ENCODE peak calls at places on chromosomes 12 and 14, in eight cellular contexts. L, P, T, V, S, E, X and Q are unnamed samples.

GRCh38 chr12:95178136-95178535 is 39.1 kb downstream of the FGD6 start:
- DNase-seq in L (no peak), E (no peak), S (no peak), X (no peak), V (no peak), T (no peak), P (peak; percentile 23), Q (no peak)

GRCh38 chr14:89900822-89901221 is 53.7 kb downstream of the EFCAB11 start:
- DNase-seq in S (no peak), E (no peak), V (no peak), P (no peak), T (no peak), L (no peak), X (no peak), Q (no peak)

GRCh38 chr12:47556219-47556618 is 149.6 kb downstream of the RPAP3 start:
- DNase-seq in E (no peak), P (no peak), L (no peak), T (no peak), S (no peak), V (no peak), X (no peak), Q (no peak)

GRCh38 chr12:27226319-27226984 is 17.6 kb upstream of the STK38L start:
- DNase-seq in P (peak; percentile 15), E (no peak), X (no peak), V (no peak), L (no peak), S (no peak), T (peak; percentile 42), Q (peak; percentile 32)

GRCh38 chr12:24109381-24110039 is 160.0 kb upstream of the SOX5 start:
- DNase-seq in L (no peak), T (no peak), S (peak; percentile 66), V (no peak), E (peak; percentile 59), X (no peak), P (no peak), Q (no peak)

GRCh38 chr12:80559766-80560165 is 115.7 kb downstream of the PTPRQ start:
- DNase-seq in X (no peak), L (no peak), S (no peak), T (no peak), E (no peak), P (no peak), V (no peak), Q (no peak)

GRCh38 chr12:43898474-43898873 is 62.6 kb downstream of the TMEM117 start:
- DNase-seq in E (no peak), P (no peak), V (no peak), X (no peak), S (no peak), L (no peak), T (no peak), Q (no peak)

GRCh38 chr12:49462103-49462739 is 76.6 kb upstream of the KCNH3 start:
- DNase-seq in S (no peak), E (no peak), V (no peak), X (peak; percentile 60), T (no peak), P (no peak), L (no peak), Q (peak; percentile 70)

GRCh38 chr12:98745578-98746391 is 100.7 kb downstream of the APAF1 start:
- DNase-seq in P (peak; percentile 35), T (no peak), S (peak; percentile 36), X (no peak), L (peak; percentile 43), V (peak; percentile 33), E (peak; percentile 30), Q (no peak)

GRCh38 chr12:115617391-115617790 is 660.1 kb downstream of the MED13L start:
- DNase-seq in T (no peak), S (no peak), V (no peak), L (no peak), E (no peak), P (no peak), X (no peak), Q (no peak)

GRCh38 chr14:59427653-59428578 is 37.3 kb downstream of the GPR135 start:
- DNase-seq in E (no peak), T (no peak), L (no peak), V (no peak), X (peak; percentile 77), S (no peak), P (no peak), Q (peak; percentile 81)

GRCh38 chr12:47014474-47014873 is 64.9 kb upstream of the PCED1B start:
- DNase-seq in E (no peak), L (no peak), S (no peak), T (no peak), V (no peak), P (peak; percentile 8), X (no peak), Q (no peak)

GRCh38 chr14:62694075-62694474 is 351.2 kb downstream of the KCNH5 start:
- DNase-seq in P (peak; percentile 63), T (no peak), L (no peak), X (no peak), V (no peak), E (no peak), S (no peak), Q (no peak)

GRCh38 chr12:104670439-104671406 is 214.0 kb downstream of the CHST11 start:
- DNase-seq in V (no peak), E (no peak), P (peak; percentile 29), S (no peak), T (no peak), L (no peak), X (no peak), Q (no peak)